ENCODE peak calls at places on chromosomes 6 and 20, in five cellular contexts. D is spleen, H is RWPE1, E is EH, Z is frontal cortex. X is an unnamed sample.

GRCh38 chr6:786946-787763 is 94.2 kb upstream of the EXOC2 start:
- DNase-seq in Z (no peak), E (peak), H (no peak), D (no peak), X (no peak)

GRCh38 chr6:93059911-93060310 is 359.4 kb downstream of the EPHA7 start:
- DNase-seq in D (no peak), Z (no peak), E (no peak), H (no peak), X (no peak)

GRCh38 chr20:13212750-13213149 is 8.3 kb upstream of the ISM1 start:
- DNase-seq in H (no peak), Z (no peak), D (no peak), E (peak), X (peak)

GRCh38 chr6:117449549-117450439 is 24.1 kb upstream of the ROS1 start:
- DNase-seq in E (peak), H (no peak), Z (peak), D (no peak), X (peak)

GRCh38 chr6:70763754-70764153 is 96.1 kb downstream of the SMAP1 start:
- DNase-seq in Z (no peak), E (peak), D (no peak), H (no peak), X (peak)

GRCh38 chr20:56945057-56945456 is 316.0 kb downstream of the TFAP2C start:
- DNase-seq in Z (no peak), D (no peak), H (peak), E (peak), X (no peak)

GRCh38 chr6:7143161-7143974 is 35.6 kb downstream of the RREB1 start:
- DNase-seq in D (no peak), H (no peak), Z (no peak), E (no peak), X (no peak)

GRCh38 chr20:4813076-4813838 is 91.5 kb downstream of the PRND start:
- DNase-seq in D (peak), H (no peak), E (no peak), Z (peak), X (no peak)

GRCh38 chr6:166465671-166466087 is 82.9 kb upstream of the MPC1 start:
- DNase-seq in D (no peak), Z (peak), H (no peak), E (peak), X (no peak)

GRCh38 chr20:22795897-22796296 is 211.5 kb upstream of the FOXA2 start:
- DNase-seq in D (no peak), Z (no peak), H (peak), E (peak), X (peak)

GRCh38 chr20:33727806-33728205 is 4.0 kb upstream of the ZNF341 start:
- DNase-seq in Z (no peak), E (no peak), D (no peak), H (no peak), X (no peak)

GRCh38 chr20:58381627-58382026 is 7.4 kb upstream of the VAPB start:
- DNase-seq in E (no peak), Z (no peak), D (no peak), H (no peak), X (no peak)

GRCh38 chr6:104003803-104004516 is 855.8 kb downstream of the HACE1 start:
- DNase-seq in H (no peak), E (no peak), Z (no peak), D (no peak), X (no peak)

GRCh38 chr6:13273931-13274706 is 54.2 kb downstream of the TBC1D7 start:
- DNase-seq in D (peak), H (no peak), E (no peak), Z (no peak), X (no peak)

GRCh38 chr20:58829531-58829941 is 21.2 kb downstream of the GNAS-AS1 start:
- DNase-seq in Z (peak), H (no peak), D (no peak), E (no peak), X (no peak)

GRCh38 chr20:49228676-49229075 is 9.5 kb downstream of the DDX27 start:
- DNase-seq in Z (no peak), H (no peak), D (no peak), E (no peak), X (no peak)

GRCh38 chr6:156280131-156280530 is 497.0 kb upstream of the ARID1B start:
- DNase-seq in H (no peak), Z (no peak), D (no peak), E (no peak), X (no peak)

GRCh38 chr6:28537065-28537464 is 11.4 kb downstream of the GPX5 start:
- DNase-seq in Z (no peak), E (no peak), D (no peak), H (no peak), X (no peak)

GRCh38 chr6:4647414-4648365 is 128.5 kb upstream of the CDYL start:
- DNase-seq in D (peak), E (peak), Z (peak), H (peak), X (peak)

GRCh38 chr6:7050911-7051779 is 56.6 kb upstream of the RREB1 start:
- DNase-seq in E (peak), Z (peak), H (peak), D (peak), X (no peak)

GRCh38 chr6:37283786-37284185 is 25.8 kb upstream of the TMEM217 start:
- DNase-seq in H (no peak), Z (peak), D (no peak), E (no peak), X (no peak)

GRCh38 chr20:58482416-58482815 is 32.8 kb downstream of the APCDD1L start:
- DNase-seq in Z (no peak), D (no peak), E (peak), H (no peak), X (no peak)

GRCh38 chr6:167647750-167648470 is 178.8 kb upstream of the AFDN start:
- DNase-seq in H (no peak), Z (no peak), E (no peak), D (peak), X (no peak)

GRCh38 chr20:4836935-4837334 is 115.2 kb downstream of the PRND start:
- DNase-seq in D (no peak), E (no peak), Z (no peak), H (no peak), X (no peak)

GRCh38 chr20:60589624-60590023 is 631.4 kb downstream of the CDH26 start:
- DNase-seq in Z (no peak), D (no peak), E (no peak), H (peak), X (peak)

GRCh38 chr6:49430866-49431265 is 32.2 kb downstream of the MMUT start:
- DNase-seq in E (no peak), D (no peak), Z (no peak), H (no peak), X (no peak)

GRCh38 chr6:52603000-52603795 is 26.3 kb upstream of the TRAM2 start:
- DNase-seq in E (peak), Z (no peak), D (no peak), H (no peak), X (no peak)

GRCh38 chr6:2168480-2168879 is 76.9 kb downstream of the GMDS start:
- DNase-seq in E (peak), H (no peak), Z (no peak), D (no peak), X (no peak)

GRCh38 chr6:168157272-168158007 is 78.4 kb upstream of the FRMD1 start:
- DNase-seq in H (peak), Z (no peak), E (peak), D (no peak), X (peak)

GRCh38 chr6:149409617-149410016 is 9.6 kb downstream of the SUMO4 start:
- DNase-seq in Z (no peak), D (no peak), H (no peak), E (no peak), X (no peak)

GRCh38 chr6:140909156-140909555 is 1223.6 kb upstream of the GJE1 start:
- DNase-seq in E (peak), H (no peak), Z (no peak), D (no peak), X (peak)

GRCh38 chr20:35541118-35541782 is 628 bp upstream of the ERGIC3 start:
- DNase-seq in E (no peak), H (no peak), D (no peak), Z (no peak), X (no peak)

GRCh38 chr6:89518352-89519055 is 85.6 kb downstream of the ANKRD6 start:
- DNase-seq in Z (no peak), E (no peak), D (no peak), H (no peak), X (peak)

X was measured in mammary epithelial cell.